ENCODE peak calls at places on chromosome 10, in six cellular contexts. C is RWPE1, R is suprapubic skin, K is T-cell, G is HTR-8/SVneo, D is heart left ventricle. L is an unnamed sample.

GRCh38 chr10:4355346-4355745 is 470.7 kb upstream of the AKR1E2 start:
- DNase-seq in G (no peak), R (no peak), C (no peak), D (no peak), K (no peak), L (no peak)

GRCh38 chr10:3226960-3227724 is 54.6 kb upstream of the PITRM1 start:
- DNase-seq in D (no peak), C (peak), R (no peak), K (no peak), G (peak), L (no peak)

GRCh38 chr10:106816318-106817085 is 348.0 kb downstream of the SORCS1 start:
- DNase-seq in R (no peak), K (no peak), C (no peak), D (no peak), G (no peak), L (peak)

GRCh38 chr10:133123050-133123745 is 35.5 kb downstream of the ADGRA1 start:
- DNase-seq in C (no peak), D (peak), G (no peak), K (no peak), R (no peak), L (no peak)

GRCh38 chr10:101993836-101994235 is 62.1 kb downstream of the ARMH3 start:
- DNase-seq in K (no peak), R (no peak), D (no peak), G (no peak), C (no peak), L (no peak)

GRCh38 chr10:11936389-11937152 is 106.0 kb downstream of the UPF2 start:
- DNase-seq in D (no peak), C (no peak), K (no peak), R (no peak), G (no peak), L (no peak)

GRCh38 chr10:19021162-19021561 is 27.4 kb upstream of the MALRD1 start:
- DNase-seq in C (no peak), D (no peak), G (no peak), K (no peak), R (no peak), L (no peak)

GRCh38 chr10:117461766-117462423 is 80.7 kb upstream of the EMX2 start:
- DNase-seq in K (no peak), D (no peak), G (peak), R (peak), C (peak), L (no peak)

GRCh38 chr10:3523309-3524050 is 261.5 kb downstream of the KLF6 start:
- DNase-seq in G (no peak), R (no peak), C (no peak), D (no peak), K (no peak), L (no peak)

GRCh38 chr10:93461124-93461806 is 20.9 kb downstream of the MYOF start:
- DNase-seq in K (no peak), R (no peak), C (no peak), D (no peak), G (no peak), L (no peak)

GRCh38 chr10:4062751-4063150 is 277.7 kb upstream of the KLF6 start:
- DNase-seq in R (no peak), C (no peak), K (no peak), G (no peak), D (no peak), L (no peak)

GRCh38 chr10:86345296-86346168 is 21.1 kb downstream of the GRID1 start:
- DNase-seq in G (no peak), R (peak), K (no peak), C (peak), D (peak), L (no peak)

GRCh38 chr10:37314862-37315261 is 189.5 kb downstream of the ANKRD30A start:
- DNase-seq in R (no peak), K (no peak), D (no peak), G (no peak), C (peak), L (no peak)

GRCh38 chr10:100735087-100735344 is 10.4 kb upstream of the PAX2 start:
- DNase-seq in G (no peak), K (no peak), C (no peak), D (no peak), R (no peak), L (no peak)